ENCODE peak calls at places on chromosomes 12 and 14, in six cellular contexts. One of them, this sample, is unnamed.

GRCh38 chr14:52071675-52072074 is 2.8 kb upstream of the NID2 start:
- DNase-seq in cardiac fibroblast: peak
- DNase-seq in GM10248: no peak
- DNase-seq in T47D: no peak
- DNase-seq in stimulated activated naive CD4-positive, alpha-beta T cell: no peak
- DNase-seq in testis: no peak
- DNase-seq in this sample: no peak

GRCh38 chr12:109455706-109456105 is 21.4 kb downstream of the KCTD10 start:
- DNase-seq in cardiac fibroblast: no peak
- DNase-seq in GM10248: no peak
- DNase-seq in T47D: no peak
- DNase-seq in stimulated activated naive CD4-positive, alpha-beta T cell: no peak
- DNase-seq in testis: no peak
- DNase-seq in this sample: no peak

GRCh38 chr12:69123311-69123710 is 116.1 kb upstream of the CPSF6 start:
- DNase-seq in cardiac fibroblast: no peak
- DNase-seq in GM10248: no peak
- DNase-seq in T47D: no peak
- DNase-seq in stimulated activated naive CD4-positive, alpha-beta T cell: no peak
- DNase-seq in testis: no peak
- DNase-seq in this sample: no peak

GRCh38 chr14:52318829-52319604 is 4.9 kb downstream of the PTGER2 start:
- DNase-seq in cardiac fibroblast: no peak
- DNase-seq in GM10248: no peak
- DNase-seq in T47D: no peak
- DNase-seq in stimulated activated naive CD4-positive, alpha-beta T cell: no peak
- DNase-seq in testis: no peak
- DNase-seq in this sample: no peak

GRCh38 chr14:51738754-51739153 is 87.0 kb downstream of the FRMD6 start:
- DNase-seq in cardiac fibroblast: no peak
- DNase-seq in GM10248: peak
- DNase-seq in T47D: no peak
- DNase-seq in stimulated activated naive CD4-positive, alpha-beta T cell: no peak
- DNase-seq in testis: no peak
- DNase-seq in this sample: peak

GRCh38 chr14:65303185-65303901 is 109.2 kb upstream of the FUT8 start:
- DNase-seq in cardiac fibroblast: peak
- DNase-seq in GM10248: no peak
- DNase-seq in T47D: no peak
- DNase-seq in stimulated activated naive CD4-positive, alpha-beta T cell: no peak
- DNase-seq in testis: no peak
- DNase-seq in this sample: no peak

GRCh38 chr12:79373896-79374499 is 316.8 kb downstream of the PAWR start:
- DNase-seq in cardiac fibroblast: peak
- DNase-seq in GM10248: peak
- DNase-seq in T47D: no peak
- DNase-seq in stimulated activated naive CD4-positive, alpha-beta T cell: no peak
- DNase-seq in testis: peak
- DNase-seq in this sample: peak

GRCh38 chr14:48325486-48325885 is 650.1 kb upstream of the MDGA2 start:
- DNase-seq in cardiac fibroblast: no peak
- DNase-seq in GM10248: no peak
- DNase-seq in T47D: no peak
- DNase-seq in stimulated activated naive CD4-positive, alpha-beta T cell: no peak
- DNase-seq in testis: no peak
- DNase-seq in this sample: no peak

GRCh38 chr12:110245278-110245868 is 35.7 kb upstream of the ATP2A2 start:
- DNase-seq in cardiac fibroblast: no peak
- DNase-seq in GM10248: peak
- DNase-seq in T47D: no peak
- DNase-seq in stimulated activated naive CD4-positive, alpha-beta T cell: peak
- DNase-seq in testis: no peak
- DNase-seq in this sample: peak

GRCh38 chr14:55297611-55298323 is 26.5 kb downstream of the FBXO34 start:
- DNase-seq in cardiac fibroblast: no peak
- DNase-seq in GM10248: peak
- DNase-seq in T47D: peak
- DNase-seq in stimulated activated naive CD4-positive, alpha-beta T cell: no peak
- DNase-seq in testis: no peak
- DNase-seq in this sample: no peak

GRCh38 chr12:116604883-116605641 is 45.9 kb downstream of the MAP1LC3B2 start:
- DNase-seq in cardiac fibroblast: peak
- DNase-seq in GM10248: no peak
- DNase-seq in T47D: no peak
- DNase-seq in stimulated activated naive CD4-positive, alpha-beta T cell: no peak
- DNase-seq in testis: peak
- DNase-seq in this sample: no peak

GRCh38 chr14:32449640-32450039 is 120.5 kb downstream of the AKAP6 start:
- DNase-seq in cardiac fibroblast: no peak
- DNase-seq in GM10248: no peak
- DNase-seq in T47D: no peak
- DNase-seq in stimulated activated naive CD4-positive, alpha-beta T cell: no peak
- DNase-seq in testis: no peak
- DNase-seq in this sample: no peak

GRCh38 chr14:90453401-90453951 is 56.6 kb downstream of the CALM1 start:
- DNase-seq in cardiac fibroblast: peak
- DNase-seq in GM10248: no peak
- DNase-seq in T47D: no peak
- DNase-seq in stimulated activated naive CD4-positive, alpha-beta T cell: no peak
- DNase-seq in testis: peak
- DNase-seq in this sample: no peak

GRCh38 chr14:26856832-26857508 is 259.1 kb upstream of the NOVA1 start:
- DNase-seq in cardiac fibroblast: peak
- DNase-seq in GM10248: no peak
- DNase-seq in T47D: no peak
- DNase-seq in stimulated activated naive CD4-positive, alpha-beta T cell: no peak
- DNase-seq in testis: no peak
- DNase-seq in this sample: no peak

GRCh38 chr12:77923882-77924281 is 93.2 kb downstream of the NAV3 start:
- DNase-seq in cardiac fibroblast: no peak
- DNase-seq in GM10248: no peak
- DNase-seq in T47D: no peak
- DNase-seq in stimulated activated naive CD4-positive, alpha-beta T cell: no peak
- DNase-seq in testis: no peak
- DNase-seq in this sample: no peak

GRCh38 chr12:2261708-2262107 is 208.9 kb downstream of the CACNA1C start:
- DNase-seq in cardiac fibroblast: no peak
- DNase-seq in GM10248: no peak
- DNase-seq in T47D: no peak
- DNase-seq in stimulated activated naive CD4-positive, alpha-beta T cell: no peak
- DNase-seq in testis: no peak
- DNase-seq in this sample: no peak

GRCh38 chr14:67186789-67187188 is 2.5 kb upstream of the GARIN2 start:
- DNase-seq in cardiac fibroblast: no peak
- DNase-seq in GM10248: no peak
- DNase-seq in T47D: no peak
- DNase-seq in stimulated activated naive CD4-positive, alpha-beta T cell: no peak
- DNase-seq in testis: no peak
- DNase-seq in this sample: no peak

GRCh38 chr12:30782316-30783173 is 27.8 kb upstream of the CAPRIN2 start:
- DNase-seq in cardiac fibroblast: no peak
- DNase-seq in GM10248: no peak
- DNase-seq in T47D: no peak
- DNase-seq in stimulated activated naive CD4-positive, alpha-beta T cell: no peak
- DNase-seq in testis: no peak
- DNase-seq in this sample: no peak

GRCh38 chr12:101066489-101066888 is 143.5 kb downstream of the SLC5A8 start:
- DNase-seq in cardiac fibroblast: no peak
- DNase-seq in GM10248: no peak
- DNase-seq in T47D: no peak
- DNase-seq in stimulated activated naive CD4-positive, alpha-beta T cell: no peak
- DNase-seq in testis: no peak
- DNase-seq in this sample: no peak

GRCh38 chr12:53173085-53173715 is 7.3 kb upstream of the ZNF740 start:
- DNase-seq in cardiac fibroblast: no peak
- DNase-seq in GM10248: no peak
- DNase-seq in T47D: no peak
- DNase-seq in stimulated activated naive CD4-positive, alpha-beta T cell: no peak
- DNase-seq in testis: no peak
- DNase-seq in this sample: no peak

GRCh38 chr12:71440393-71441349 is 1.1 kb downstream of the LGR5 start:
- DNase-seq in cardiac fibroblast: peak
- DNase-seq in GM10248: no peak
- DNase-seq in T47D: no peak
- DNase-seq in stimulated activated naive CD4-positive, alpha-beta T cell: no peak
- DNase-seq in testis: no peak
- DNase-seq in this sample: peak

GRCh38 chr14:33809456-33809855 is 141.4 kb downstream of the EGLN3 start:
- DNase-seq in cardiac fibroblast: no peak
- DNase-seq in GM10248: no peak
- DNase-seq in T47D: no peak
- DNase-seq in stimulated activated naive CD4-positive, alpha-beta T cell: no peak
- DNase-seq in testis: no peak
- DNase-seq in this sample: no peak

GRCh38 chr12:100348657-100349454 is 8.0 kb upstream of the SLC17A8 start:
- DNase-seq in cardiac fibroblast: peak
- DNase-seq in GM10248: peak
- DNase-seq in T47D: no peak
- DNase-seq in stimulated activated naive CD4-positive, alpha-beta T cell: no peak
- DNase-seq in testis: no peak
- DNase-seq in this sample: peak

GRCh38 chr12:117361312-117361670 is at the start of gene NOS1:
- DNase-seq in cardiac fibroblast: no peak
- DNase-seq in GM10248: no peak
- DNase-seq in T47D: no peak
- DNase-seq in stimulated activated naive CD4-positive, alpha-beta T cell: no peak
- DNase-seq in testis: no peak
- DNase-seq in this sample: no peak

GRCh38 chr12:27185234-27186045 is 58.6 kb upstream of the STK38L start:
- DNase-seq in cardiac fibroblast: peak
- DNase-seq in GM10248: no peak
- DNase-seq in T47D: no peak
- DNase-seq in stimulated activated naive CD4-positive, alpha-beta T cell: no peak
- DNase-seq in testis: no peak
- DNase-seq in this sample: no peak

GRCh38 chr14:81341405-81342180 is 58.5 kb downstream of the STON2 start:
- DNase-seq in cardiac fibroblast: no peak
- DNase-seq in GM10248: no peak
- DNase-seq in T47D: no peak
- DNase-seq in stimulated activated naive CD4-positive, alpha-beta T cell: no peak
- DNase-seq in testis: no peak
- DNase-seq in this sample: no peak

This sample was measured in D341Med.